ENCODE peak calls at places on chromosomes 12 and 14, in six cellular contexts. N, P, K, Z, B and G are unnamed samples.

GRCh38 chr12:90999946-91000345 is 4.8 kb downstream of the EPYC start:
- DNase-seq in N (no peak), P (no peak), K (no peak), Z (no peak), B (no peak), G (no peak)

GRCh38 chr12:67068773-67069450 is 200.2 kb upstream of the CAND1 start:
- DNase-seq in N (peak), P (peak), K (peak), Z (peak), B (no peak), G (no peak)

GRCh38 chr12:38175538-38175937 is 141.0 kb upstream of the ALG10B start:
- DNase-seq in N (no peak), P (no peak), K (no peak), Z (no peak), B (no peak), G (no peak)

GRCh38 chr12:19388131-19388549 is 51.2 kb upstream of the AEBP2 start:
- DNase-seq in N (no peak), P (no peak), K (no peak), Z (peak), B (no peak), G (no peak)

GRCh38 chr12:44774815-44775411 is 101.2 kb downstream of the NELL2 start:
- DNase-seq in N (peak), P (peak), K (no peak), Z (peak), B (no peak), G (no peak)

GRCh38 chr12:162467-163307 is 51.3 kb downstream of the SLC6A12 start:
- DNase-seq in N (no peak), P (no peak), K (no peak), Z (peak), B (no peak), G (no peak)

GRCh38 chr14:20657216-20658211 is 16.0 kb upstream of the OR6S1 start:
- DNase-seq in N (peak), P (no peak), K (peak), Z (peak), B (no peak), G (no peak)

GRCh38 chr12:105748806-105749600 is 389.8 kb downstream of the NUAK1 start:
- DNase-seq in N (no peak), P (peak), K (peak), Z (no peak), B (peak), G (peak)

GRCh38 chr14:29222671-29223268 is 456.2 kb downstream of the FOXG1 start:
- DNase-seq in N (no peak), P (no peak), K (peak), Z (peak), B (no peak), G (peak)

GRCh38 chr12:104551313-104551931 is 94.7 kb downstream of the CHST11 start:
- DNase-seq in N (no peak), P (peak), K (no peak), Z (no peak), B (no peak), G (no peak)

GRCh38 chr14:74579447-74580274 is 32.4 kb downstream of the LTBP2 start:
- DNase-seq in N (peak), P (no peak), K (peak), Z (no peak), B (no peak), G (no peak)

GRCh38 chr12:106957617-106958016 is 1.9 kb downstream of the TMEM263 start:
- DNase-seq in N (no peak), P (no peak), K (no peak), Z (no peak), B (no peak), G (no peak)

GRCh38 chr14:50834802-50835276 is 3.9 kb upstream of the NIN start:
- DNase-seq in N (no peak), P (no peak), K (no peak), Z (no peak), B (no peak), G (no peak)

GRCh38 chr12:62581288-62582064 is 114.8 kb downstream of the MON2 start:
- DNase-seq in N (no peak), P (peak), K (peak), Z (no peak), B (peak), G (peak)

GRCh38 chr12:58918475-58918874 is 1.8 kb downstream of the LRIG3 start:
- DNase-seq in N (no peak), P (no peak), K (no peak), Z (no peak), B (no peak), G (no peak)

GRCh38 chr12:110794623-110795280 is 52.0 kb upstream of the CCDC63 start:
- DNase-seq in N (no peak), P (peak), K (peak), Z (no peak), B (peak), G (no peak)

GRCh38 chr14:49294736-49295135 is 291.4 kb downstream of the RPS29 start:
- DNase-seq in N (no peak), P (no peak), K (no peak), Z (no peak), B (no peak), G (no peak)

GRCh38 chr12:132904718-132905328 is 17.4 kb upstream of the CHFR start:
- DNase-seq in N (peak), P (peak), K (peak), Z (peak), B (peak), G (peak)

GRCh38 chr14:95104911-95105310 is 52.4 kb downstream of the DICER1 start:
- DNase-seq in N (no peak), P (no peak), K (no peak), Z (no peak), B (no peak), G (no peak)

GRCh38 chr12:29996993-29997392 is 213.3 kb upstream of the TMTC1 start:
- DNase-seq in N (no peak), P (no peak), K (no peak), Z (no peak), B (no peak), G (no peak)